ENCODE peak calls at places on chromosome 14, in five cellular contexts. One of them, this sample, is unnamed.

GRCh38 chr14:106286697-106287290 is 760.4 kb downstream of the TMEM121 start:
- DNase-seq in GM12865: peak; percentile 14
- DNase-seq in tibial nerve: no peak
- DNase-seq in K562: peak; percentile 41
- DNase-seq in A549: peak; percentile 7
- DNase-seq in this sample: no peak

GRCh38 chr14:64444984-64445845 is 20.1 kb upstream of the AKAP5 start:
- DNase-seq in GM12865: peak; percentile 92
- DNase-seq in tibial nerve: no peak
- DNase-seq in K562: no peak
- DNase-seq in A549: peak; percentile 41
- DNase-seq in this sample: peak; percentile 67

GRCh38 chr14:64610049-64610746 is 60.4 kb downstream of the PPP1R36 start:
- DNase-seq in GM12865: no peak
- DNase-seq in tibial nerve: no peak
- DNase-seq in K562: no peak
- DNase-seq in A549: no peak
- DNase-seq in this sample: no peak

GRCh38 chr14:59464651-59465569 is at the start of gene GPR135:
- DNase-seq in GM12865: peak; percentile 58
- DNase-seq in tibial nerve: peak; percentile 37
- DNase-seq in K562: no peak
- DNase-seq in A549: no peak
- DNase-seq in this sample: peak; percentile 38

GRCh38 chr14:93150227-93151206 is 34.2 kb downstream of the MOAP1 start:
- DNase-seq in GM12865: no peak
- DNase-seq in tibial nerve: peak; percentile 17
- DNase-seq in K562: no peak
- DNase-seq in A549: no peak
- DNase-seq in this sample: no peak

GRCh38 chr14:92687681-92688433 is 60.6 kb downstream of the LGMN start:
- DNase-seq in GM12865: no peak
- DNase-seq in tibial nerve: no peak
- DNase-seq in K562: no peak
- DNase-seq in A549: no peak
- DNase-seq in this sample: no peak

GRCh38 chr14:68495638-68496114 is 297.2 kb downstream of the ZFP36L1 start:
- DNase-seq in GM12865: peak; percentile 87
- DNase-seq in tibial nerve: no peak
- DNase-seq in K562: no peak
- DNase-seq in A549: no peak
- DNase-seq in this sample: no peak

GRCh38 chr14:86166541-86166940 is 636.6 kb downstream of the FLRT2 start:
- DNase-seq in GM12865: no peak
- DNase-seq in tibial nerve: no peak
- DNase-seq in K562: no peak
- DNase-seq in A549: no peak
- DNase-seq in this sample: no peak

GRCh38 chr14:34693228-34693939 is 21.0 kb downstream of the CFL2 start:
- DNase-seq in GM12865: no peak
- DNase-seq in tibial nerve: no peak
- DNase-seq in K562: peak; percentile 50
- DNase-seq in A549: peak; percentile 83
- DNase-seq in this sample: no peak

GRCh38 chr14:103418508-103418818 is 33.2 kb downstream of the MARK3 start:
- DNase-seq in GM12865: peak; percentile 55
- DNase-seq in tibial nerve: no peak
- DNase-seq in K562: peak; percentile 55
- DNase-seq in A549: no peak
- DNase-seq in this sample: peak; percentile 81

GRCh38 chr14:50084666-50085065 is 31.7 kb downstream of the VCPKMT start:
- DNase-seq in GM12865: no peak
- DNase-seq in tibial nerve: no peak
- DNase-seq in K562: no peak
- DNase-seq in A549: no peak
- DNase-seq in this sample: no peak

GRCh38 chr14:49687942-49688700 is at the start of gene POLE2:
- DNase-seq in GM12865: peak; percentile 89
- DNase-seq in tibial nerve: peak; percentile 55
- DNase-seq in K562: peak; percentile 76
- DNase-seq in A549: peak; percentile 84
- DNase-seq in this sample: peak; percentile 58

GRCh38 chr14:83463500-83464098 is 1929.9 kb upstream of the SEL1L start:
- DNase-seq in GM12865: peak; percentile 18
- DNase-seq in tibial nerve: peak; percentile 49
- DNase-seq in K562: peak; percentile 2
- DNase-seq in A549: peak; percentile 28
- DNase-seq in this sample: peak; percentile 38

GRCh38 chr14:51360592-51360991 is 120.5 kb downstream of the TMX1 start:
- DNase-seq in GM12865: no peak
- DNase-seq in tibial nerve: no peak
- DNase-seq in K562: no peak
- DNase-seq in A549: no peak
- DNase-seq in this sample: no peak

GRCh38 chr14:99755068-99755405 is 38.2 kb upstream of the EML1 start:
- DNase-seq in GM12865: no peak
- DNase-seq in tibial nerve: no peak
- DNase-seq in K562: no peak
- DNase-seq in A549: no peak
- DNase-seq in this sample: no peak

GRCh38 chr14:75457024-75457390 is 29.2 kb downstream of the JDP2 start:
- DNase-seq in GM12865: no peak
- DNase-seq in tibial nerve: no peak
- DNase-seq in K562: no peak
- DNase-seq in A549: no peak
- DNase-seq in this sample: no peak

GRCh38 chr14:36096090-36096489 is 80.4 kb downstream of the PTCSC3 start:
- DNase-seq in GM12865: no peak
- DNase-seq in tibial nerve: no peak
- DNase-seq in K562: no peak
- DNase-seq in A549: no peak
- DNase-seq in this sample: peak; percentile 41

GRCh38 chr14:102776761-102777710 is at the start of gene TRAF3:
- DNase-seq in GM12865: peak; percentile 94
- DNase-seq in tibial nerve: no peak
- DNase-seq in K562: peak; percentile 81
- DNase-seq in A549: peak; percentile 42
- DNase-seq in this sample: peak; percentile 69

GRCh38 chr14:105090493-105091334 is 25.5 kb upstream of the GPR132 start:
- DNase-seq in GM12865: peak; percentile 89
- DNase-seq in tibial nerve: peak; percentile 79
- DNase-seq in K562: peak; percentile 74
- DNase-seq in A549: peak; percentile 95
- DNase-seq in this sample: peak; percentile 67

GRCh38 chr14:105091335-105092123 is 26.3 kb upstream of the GPR132 start:
- DNase-seq in GM12865: no peak
- DNase-seq in tibial nerve: no peak
- DNase-seq in K562: no peak
- DNase-seq in A549: peak; percentile 99
- DNase-seq in this sample: peak; percentile 64

GRCh38 chr14:105092912-105093425 is 27.7 kb upstream of the GPR132 start:
- DNase-seq in GM12865: peak; percentile 69
- DNase-seq in tibial nerve: no peak
- DNase-seq in K562: peak; percentile 44
- DNase-seq in A549: peak; percentile 85
- DNase-seq in this sample: peak; percentile 59

GRCh38 chr14:105093426-105094192 is 28.4 kb upstream of the GPR132 start:
- DNase-seq in GM12865: peak; percentile 88
- DNase-seq in tibial nerve: no peak
- DNase-seq in K562: peak; percentile 75
- DNase-seq in A549: peak; percentile 93
- DNase-seq in this sample: peak; percentile 65

GRCh38 chr14:105092124-105092911 is 27.1 kb upstream of the GPR132 start:
- DNase-seq in GM12865: no peak
- DNase-seq in tibial nerve: no peak
- DNase-seq in K562: no peak
- DNase-seq in A549: peak; percentile 84
- DNase-seq in this sample: no peak
- H3K4me3 ChIP-seq in GM12865: peak overlapping the region; percentile 49
- H3K4me3 ChIP-seq in tibial nerve: peak overlapping the region; percentile 35
- H3K4me3 ChIP-seq in K562: peak overlapping the region; percentile 43
- H3K4me3 ChIP-seq in A549: peak overlapping the region; percentile 92
- H3K4me3 ChIP-seq in this sample: peak overlapping the region; percentile 79

GRCh38 chr14:45134051-45134958 is at the start of gene FKBP3:
- DNase-seq in GM12865: peak; percentile 99
- DNase-seq in tibial nerve: peak; percentile 96
- DNase-seq in K562: peak; percentile 93
- DNase-seq in A549: peak; percentile 99
- DNase-seq in this sample: peak; percentile 99
- TF ChIP-seq CTCF in GM12865: no peak
- TF ChIP-seq CTCF in tibial nerve: peak; percentile 33
- TF ChIP-seq CTCF in K562: peak; percentile 47
- TF ChIP-seq CTCF in A549: peak; percentile 37
- TF ChIP-seq CTCF in this sample: peak; percentile 25

DNA sequence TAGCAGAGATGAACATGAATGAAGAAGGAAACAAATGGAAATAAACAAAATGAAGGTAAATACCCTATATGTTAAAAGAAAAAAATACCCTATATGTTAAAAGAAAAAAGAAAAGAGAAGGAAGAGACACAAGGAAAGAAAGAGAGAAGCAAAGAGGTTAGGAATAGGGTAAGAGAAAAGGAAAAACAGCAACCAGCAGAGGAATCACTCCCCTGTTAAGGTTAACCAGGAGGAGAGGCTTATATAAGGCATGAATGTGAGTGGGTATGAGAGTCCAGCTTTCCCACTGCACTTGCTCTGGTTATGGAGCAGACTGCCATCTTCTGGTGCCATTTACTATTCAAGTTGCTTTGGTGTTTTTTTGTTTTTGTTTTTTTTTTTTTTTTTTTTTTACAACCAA is 3.1 kb downstream of the PPP1R3E start:
- DNase-seq in GM12865: peak; percentile 60
- DNase-seq in tibial nerve: no peak
- DNase-seq in K562: peak; percentile 26
- DNase-seq in A549: peak; percentile 75
- DNase-seq in this sample: peak; percentile 75
- H3K4me3 ChIP-seq in GM12865: peak overlapping the region; percentile 89
- H3K4me3 ChIP-seq in tibial nerve: no peak overlapping the region
- H3K4me3 ChIP-seq in K562: no peak overlapping the region
- H3K4me3 ChIP-seq in A549: no peak overlapping the region
- H3K4me3 ChIP-seq in this sample: no peak overlapping the region

GRCh38 chr14:95998656-95999055 is 40.5 kb upstream of the C14orf132 start:
- DNase-seq in GM12865: no peak
- DNase-seq in tibial nerve: no peak
- DNase-seq in K562: no peak
- DNase-seq in A549: peak; percentile 27
- DNase-seq in this sample: peak; percentile 50

GRCh38 chr14:96002511-96002884 is 36.7 kb upstream of the C14orf132 start:
- DNase-seq in GM12865: no peak
- DNase-seq in tibial nerve: no peak
- DNase-seq in K562: no peak
- DNase-seq in A549: no peak
- DNase-seq in this sample: no peak

GRCh38 chr14:96001866-96002510 is 37.2 kb upstream of the C14orf132 start:
- DNase-seq in GM12865: no peak
- DNase-seq in tibial nerve: no peak
- DNase-seq in K562: no peak
- DNase-seq in A549: no peak
- DNase-seq in this sample: peak; percentile 44
- TF ChIP-seq CTCF in GM12865: no peak
- TF ChIP-seq CTCF in tibial nerve: no peak
- TF ChIP-seq CTCF in K562: no peak
- TF ChIP-seq CTCF in A549: no peak
- TF ChIP-seq CTCF in this sample: no peak

GRCh38 chr14:66511849-66512248 is 3.9 kb downstream of the GPHN start:
- DNase-seq in GM12865: peak; percentile 56
- DNase-seq in tibial nerve: no peak
- DNase-seq in K562: no peak
- DNase-seq in A549: no peak
- DNase-seq in this sample: no peak
- H3K4me3 ChIP-seq in GM12865: no peak overlapping the region
- H3K4me3 ChIP-seq in tibial nerve: no peak overlapping the region
- H3K4me3 ChIP-seq in K562: no peak overlapping the region
- H3K4me3 ChIP-seq in A549: no peak overlapping the region
- H3K4me3 ChIP-seq in this sample: no peak overlapping the region

GRCh38 chr14:77409131-77409533 is 14.2 kb downstream of the NOXRED1 start:
- DNase-seq in GM12865: peak; percentile 51
- DNase-seq in tibial nerve: no peak
- DNase-seq in K562: no peak
- DNase-seq in A549: peak; percentile 64
- DNase-seq in this sample: no peak
- TF ChIP-seq CTCF in GM12865: peak; percentile 39
- TF ChIP-seq CTCF in tibial nerve: no peak
- TF ChIP-seq CTCF in K562: peak; percentile 45
- TF ChIP-seq CTCF in A549: peak; percentile 45
- TF ChIP-seq CTCF in this sample: no peak